ENCODE peak calls at places on chromosomes 6 and 20, in five cellular contexts. H is HFF-Myc, R is PC-9, M is MM.1S, J is cardiac muscle cell. D is an unnamed sample.

GRCh38 chr6:24391756-24392405 is 10.9 kb upstream of the MRS2 start:
- DNase-seq in H (no peak), R (no peak), M (no peak), J (no peak), D (no peak)

GRCh38 chr6:121847806-121848522 is 412.5 kb downstream of the GJA1 start:
- DNase-seq in H (no peak), R (no peak), M (no peak), J (no peak), D (no peak)

GRCh38 chr6:42193491-42193894 is 1.3 kb downstream of the GUCA1B start:
- DNase-seq in H (no peak), R (peak), M (no peak), J (no peak), D (no peak)

GRCh38 chr6:35486005-35486925 is 10.6 kb downstream of the TEAD3 start:
- DNase-seq in H (no peak), R (peak), M (no peak), J (peak), D (peak)

GRCh38 chr6:100257661-100258395 is 206.9 kb downstream of the SIM1 start:
- DNase-seq in H (peak), R (no peak), M (no peak), J (peak), D (no peak)

GRCh38 chr20:23156170-23156841 is 70.2 kb upstream of the CD93 start:
- DNase-seq in H (no peak), R (peak), M (no peak), J (peak), D (no peak)

GRCh38 chr20:50885068-50885467 is 46.2 kb downstream of the ADNP start:
- DNase-seq in H (no peak), R (no peak), M (no peak), J (no peak), D (no peak)

GRCh38 chr6:958531-958930 is 265.6 kb upstream of the EXOC2 start:
- DNase-seq in H (peak), R (no peak), M (no peak), J (no peak), D (no peak)

GRCh38 chr6:38194589-38194988 is 375.1 kb downstream of the ZFAND3 start:
- DNase-seq in H (no peak), R (no peak), M (no peak), J (no peak), D (no peak)

GRCh38 chr20:46182801-46183200 is 64.7 kb downstream of the CD40 start:
- DNase-seq in H (no peak), R (no peak), M (no peak), J (no peak), D (no peak)

GRCh38 chr20:481167-481566 is 18.8 kb upstream of the TBC1D20 start:
- DNase-seq in H (no peak), R (no peak), M (no peak), J (no peak), D (no peak)

GRCh38 chr6:579339-579738 is 77.6 kb downstream of the HUS1B start:
- DNase-seq in H (peak), R (no peak), M (no peak), J (peak), D (no peak)

GRCh38 chr20:48904566-48905321 is 16.8 kb upstream of the ARFGEF2 start:
- DNase-seq in H (peak), R (peak), M (peak), J (peak), D (peak)

GRCh38 chr20:32539063-32539816 is 45.9 kb downstream of the NOL4L start:
- DNase-seq in H (no peak), R (peak), M (no peak), J (no peak), D (no peak)

GRCh38 chr6:132399376-132400074 is 1.8 kb downstream of the MOXD1 start:
- DNase-seq in H (peak), R (no peak), M (no peak), J (peak), D (no peak)

GRCh38 chr20:1995531-1996310 is 1.9 kb upstream of the PDYN start:
- DNase-seq in H (no peak), R (no peak), M (no peak), J (no peak), D (no peak)

GRCh38 chr6:169024047-169024660 is 229.5 kb downstream of the THBS2 start:
- DNase-seq in H (no peak), R (no peak), M (no peak), J (no peak), D (no peak)

GRCh38 chr6:127397729-127398609 is 54.6 kb upstream of the ECHDC1 start:
- DNase-seq in H (no peak), R (no peak), M (no peak), J (peak), D (no peak)

GRCh38 chr20:22584922-22585785 is 782 bp upstream of the FOXA2 start:
- DNase-seq in H (no peak), R (no peak), M (no peak), J (no peak), D (peak)

GRCh38 chr6:116020738-116021137 is 40.0 kb downstream of the FRK start:
- DNase-seq in H (no peak), R (no peak), M (no peak), J (no peak), D (no peak)

GRCh38 chr6:15401120-15401519 is 155.3 kb downstream of the JARID2 start:
- DNase-seq in H (no peak), R (no peak), M (no peak), J (no peak), D (no peak)

GRCh38 chr6:40599580-40599979 is 12.4 kb upstream of the LRFN2 start:
- DNase-seq in H (no peak), R (no peak), M (no peak), J (no peak), D (peak)

GRCh38 chr20:59145247-59145925 is 18.2 kb upstream of the ZNF831 start:
- DNase-seq in H (no peak), R (no peak), M (no peak), J (no peak), D (no peak)

GRCh38 chr20:59616306-59616705 is 12.0 kb downstream of the PHACTR3 start:
- DNase-seq in H (no peak), R (no peak), M (no peak), J (no peak), D (no peak)

GRCh38 chr6:37673436-37673835 is 24.2 kb downstream of the MDGA1 start:
- DNase-seq in H (no peak), R (no peak), M (no peak), J (no peak), D (no peak)

GRCh38 chr6:36765943-36766648 is 68.5 kb downstream of the RAB44 start:
- DNase-seq in H (peak), R (peak), M (peak), J (peak), D (peak)

GRCh38 chr6:41689171-41690008 is 46.0 kb downstream of the TFEB start:
- DNase-seq in H (no peak), R (no peak), M (no peak), J (peak), D (no peak)

GRCh38 chr6:75334266-75335040 is 49.9 kb upstream of the TMEM30A start:
- DNase-seq in H (peak), R (no peak), M (no peak), J (peak), D (no peak)

GRCh38 chr20:19462491-19462890 is 250.0 kb downstream of the SLC24A3 start:
- DNase-seq in H (no peak), R (no peak), M (no peak), J (no peak), D (no peak)

DNA sequence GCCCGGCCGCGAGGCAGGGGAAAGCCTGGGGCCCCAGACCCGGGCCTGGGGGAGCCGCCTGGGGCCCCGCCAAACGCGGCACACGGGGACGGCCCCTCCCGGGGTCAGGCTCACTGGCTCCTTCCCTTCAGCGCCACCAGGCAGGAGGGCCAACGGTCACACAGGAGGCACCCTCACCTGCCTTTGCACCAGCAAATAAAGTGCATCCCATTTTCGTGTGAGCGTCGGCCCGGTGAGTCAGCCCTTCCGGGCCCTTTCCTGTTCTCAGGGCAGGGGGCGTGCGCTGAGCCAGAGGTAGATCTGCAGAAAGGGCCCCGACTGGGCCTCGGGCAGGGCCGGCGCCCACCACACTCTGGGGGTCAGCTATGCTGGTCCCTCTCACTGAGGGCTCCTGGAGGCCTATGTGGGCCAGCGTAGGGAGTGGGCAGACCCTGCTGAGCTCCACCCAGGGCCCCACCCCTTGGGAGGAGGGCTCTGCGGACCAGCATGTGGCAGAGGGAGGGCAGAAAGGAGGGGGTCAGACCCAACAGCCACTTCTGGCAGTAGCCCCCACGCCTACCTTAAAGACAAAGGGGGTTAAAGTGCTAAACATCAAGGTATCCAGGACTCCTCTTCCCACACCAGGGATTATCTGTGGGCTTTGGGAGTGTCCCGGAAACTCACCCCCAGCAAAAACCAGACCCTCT is 931 bp upstream of the UCKL1 start:
- DNase-seq in H (peak), R (peak), M (peak), J (peak), D (peak)
- TF ChIP-seq CTCF in H (no peak), R (no peak), M (peak), J (peak), D (peak)

DNA sequence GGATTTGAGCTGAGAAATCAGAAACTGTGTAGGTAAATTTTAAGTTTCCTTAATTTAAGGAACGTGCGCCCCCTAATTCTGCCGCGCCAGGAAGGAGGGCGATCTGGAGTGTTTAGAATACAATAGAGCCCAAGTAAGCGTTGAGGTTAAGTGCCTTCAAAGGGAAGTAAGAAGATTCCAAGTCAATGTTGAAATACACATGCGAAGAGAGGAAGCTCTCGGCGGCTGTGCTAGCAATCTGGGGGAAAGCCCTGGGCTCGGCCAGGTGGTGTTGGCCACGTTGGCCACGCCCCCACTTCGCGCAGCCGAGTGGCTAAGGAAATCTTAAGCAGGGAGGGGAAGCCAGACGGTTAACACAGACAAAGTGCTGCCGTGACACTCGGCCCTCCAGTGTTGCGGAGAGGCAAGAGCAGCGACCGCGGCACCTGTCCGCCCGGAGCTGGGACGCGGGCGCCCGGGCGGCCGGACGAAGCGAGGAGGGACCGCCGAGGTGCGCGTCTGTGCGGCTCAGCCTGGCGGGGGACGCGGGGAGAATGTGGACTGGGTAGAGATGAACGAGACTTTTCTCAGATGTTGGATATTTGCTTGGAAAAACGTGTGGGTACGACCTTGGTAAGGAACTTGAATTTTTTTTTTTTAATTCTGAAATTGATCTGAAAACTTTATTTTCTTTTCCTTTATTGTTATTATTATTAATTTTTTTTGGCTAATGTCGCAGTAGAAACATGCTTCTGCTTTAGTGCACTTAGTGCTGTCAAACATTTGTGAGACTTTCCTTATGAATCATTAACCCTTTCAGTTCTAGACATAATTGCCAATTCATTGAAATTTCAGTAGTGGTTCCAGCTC is at the start of gene PRDM1:
- DNase-seq in H (peak), R (peak), M (peak), J (peak), D (peak)
- TF ChIP-seq CTCF in H (no peak), R (peak), M (peak), J (no peak), D (peak)

GRCh38 chr20:41349266-41349665 is 8.6 kb downstream of the LPIN3 start:
- DNase-seq in H (no peak), R (no peak), M (no peak), J (no peak), D (no peak)

GRCh38 chr20:41352666-41353065 is 12.0 kb downstream of the LPIN3 start:
- DNase-seq in H (no peak), R (no peak), M (no peak), J (no peak), D (no peak)

GRCh38 chr20:41349943-41350342 is 9.3 kb downstream of the LPIN3 start:
- DNase-seq in H (no peak), R (no peak), M (no peak), J (no peak), D (no peak)

GRCh38 chr20:41353530-41353929 is 12.9 kb downstream of the LPIN3 start:
- DNase-seq in H (no peak), R (no peak), M (no peak), J (no peak), D (no peak)

DNA sequence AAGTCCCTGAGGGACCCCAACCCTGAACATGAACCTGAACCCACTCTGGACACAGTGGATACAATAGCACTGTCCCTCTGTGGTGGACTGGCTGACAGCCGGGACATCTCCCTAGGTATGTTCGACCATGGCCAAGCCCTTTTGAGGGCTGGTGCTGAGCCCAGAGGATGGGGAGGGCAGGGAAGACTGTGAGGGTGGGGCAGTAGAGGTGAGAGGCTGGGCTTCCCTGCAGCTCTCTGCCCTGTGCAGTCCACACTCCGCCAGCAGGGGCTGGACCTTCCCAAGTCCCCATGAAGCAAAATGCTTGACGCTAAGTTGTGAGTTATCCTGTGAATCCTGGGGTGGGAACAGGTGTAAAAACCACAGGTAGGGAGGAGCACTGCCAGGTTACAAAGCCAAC is 11.5 kb downstream of the LPIN3 start:
- DNase-seq in H (no peak), R (no peak), M (no peak), J (no peak), D (no peak)
- TF ChIP-seq CTCF in H (peak), R (no peak), M (no peak), J (peak), D (peak)

DNA sequence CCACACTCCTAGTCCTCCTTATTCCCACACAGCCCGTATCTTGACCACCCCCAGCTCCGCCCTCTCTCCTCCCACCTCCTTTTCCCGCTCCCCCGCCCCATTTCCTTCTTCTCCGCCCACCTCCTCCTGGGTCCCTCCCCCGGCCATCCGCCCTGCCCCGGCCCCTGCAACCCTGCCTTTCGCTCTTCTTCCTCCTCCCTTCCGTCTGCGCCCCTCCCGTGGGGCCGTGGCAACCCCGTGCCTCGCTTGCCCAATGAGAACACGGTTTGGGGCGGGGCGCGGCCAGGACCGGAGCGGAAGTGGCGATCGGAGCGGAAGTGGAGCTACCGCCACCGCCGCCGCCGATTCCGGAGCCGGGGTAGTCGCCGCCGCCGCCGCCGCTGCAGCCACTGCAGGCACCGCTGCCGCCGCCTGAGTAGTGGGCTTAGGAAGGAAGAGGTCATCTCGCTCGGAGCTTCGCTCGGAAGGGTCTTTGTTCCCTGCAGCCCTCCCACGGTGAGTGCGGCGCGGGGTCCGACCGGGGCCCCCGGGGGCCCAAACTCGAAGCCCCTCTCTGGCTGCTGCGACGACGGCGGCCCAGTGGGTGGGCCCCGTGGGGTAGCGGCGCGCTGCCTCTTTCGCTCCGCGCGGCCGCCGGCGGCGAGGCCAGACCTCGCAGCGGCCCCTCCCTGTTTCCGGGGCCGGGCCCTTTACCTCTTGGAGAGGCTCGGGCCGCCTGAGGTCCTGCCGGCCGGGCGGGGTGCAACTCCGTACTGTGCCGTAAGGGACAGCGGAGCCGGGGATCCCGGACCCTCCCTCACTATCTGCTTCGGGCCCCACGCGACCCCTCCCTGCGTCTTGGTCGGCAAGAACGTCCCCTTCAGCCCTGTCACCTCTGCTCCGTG is at the start of gene YWHAB:
- DNase-seq in H (peak), R (peak), M (peak), J (peak), D (peak)
- TF ChIP-seq CTCF in H (no peak), R (peak), M (peak), J (no peak), D (peak)

DNA sequence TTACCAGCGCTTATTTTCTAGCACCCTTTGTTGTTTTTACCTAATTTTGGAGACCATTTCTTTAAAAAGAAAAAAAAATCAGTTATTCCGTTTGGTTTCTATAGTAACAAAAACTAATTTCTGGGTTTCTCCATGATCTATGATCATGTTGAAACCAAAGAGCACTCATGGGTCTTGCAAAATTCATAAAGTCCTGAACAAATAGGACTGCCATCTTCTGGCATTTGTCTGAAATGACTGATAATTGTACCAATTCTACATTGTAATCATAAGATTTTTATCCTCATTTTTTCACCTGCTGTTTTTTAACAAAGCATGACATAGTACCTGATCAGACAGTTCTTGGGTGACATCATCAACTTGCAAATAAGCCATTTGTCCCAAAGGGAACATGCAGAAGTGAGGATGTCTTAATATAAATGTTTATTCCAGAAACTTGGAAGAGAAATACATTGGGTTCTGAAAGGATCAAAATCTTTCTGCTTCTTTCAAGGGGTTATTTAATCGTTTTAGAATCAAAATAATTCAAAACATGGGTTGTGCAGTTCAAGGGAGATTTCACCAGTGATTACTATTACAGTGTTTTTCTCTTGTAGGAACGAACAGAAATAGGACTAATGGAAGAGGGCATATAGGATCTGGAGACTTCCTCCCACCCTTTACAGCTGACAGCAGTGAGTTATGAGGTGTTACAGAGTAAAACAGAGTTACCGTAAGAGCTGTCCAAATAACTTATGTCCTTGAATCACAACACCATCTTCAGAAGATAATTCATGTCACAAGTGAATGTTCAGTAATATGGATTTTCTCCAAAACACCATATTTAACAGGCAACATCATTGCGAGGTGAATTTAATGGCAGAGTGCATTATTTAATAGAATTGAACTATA is 87.1 kb upstream of the GJE1 start:
- DNase-seq in H (peak), R (no peak), M (no peak), J (peak), D (no peak)
- TF ChIP-seq CTCF in H (no peak), R (peak), M (no peak), J (peak), D (no peak)

DNA sequence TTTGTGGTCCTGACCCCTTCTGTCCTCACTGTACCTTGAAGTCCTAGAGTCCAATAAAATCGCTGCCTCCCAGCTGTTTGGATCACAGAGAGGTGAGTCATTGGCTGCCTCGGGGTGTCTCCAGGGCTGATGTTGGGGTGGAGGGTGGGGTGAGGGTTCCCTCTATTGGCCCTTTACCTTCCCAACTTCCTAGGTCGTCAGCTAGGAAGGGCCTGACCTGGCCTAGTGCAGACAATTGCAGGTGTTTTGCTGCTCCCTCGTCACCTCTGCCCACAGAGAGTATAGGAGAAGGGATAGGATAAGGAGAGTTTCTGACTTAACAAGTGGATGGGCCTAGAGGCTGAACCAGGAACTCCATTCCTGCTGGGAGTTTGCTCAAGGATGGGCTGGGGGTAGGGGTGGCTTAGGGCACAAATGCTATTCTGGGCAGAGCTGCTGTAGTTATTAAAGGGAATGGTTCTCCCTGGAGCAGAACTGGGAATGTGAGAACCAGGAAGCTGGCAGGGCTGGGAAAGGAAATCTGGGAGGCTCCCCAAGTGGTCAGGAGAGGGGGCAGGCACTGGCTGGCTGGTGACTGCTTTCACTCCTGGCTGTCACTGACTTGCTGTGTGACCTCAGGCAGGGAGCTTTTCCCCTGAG is 1.4 kb downstream of the TP53INP2 start:
- DNase-seq in H (no peak), R (peak), M (no peak), J (peak), D (no peak)
- TF ChIP-seq CTCF in H (no peak), R (peak), M (peak), J (no peak), D (peak)

D was measured in progenitor cell of endocrine pancreas.